ENCODE peak calls at places on chromosome 11, in six cellular contexts. U is Calu3; D is NCI-H1105 treated with DMSO at 0.1 percent for 48 hours; F is T-helper 2 cell; O is NCI-H748 treated with DMSO at 0.1 percent for 48 hours; P is stimulated activated CD4-positive, alpha-beta T cell treated with anti-CD3 and anti-CD28 coated beads, Interleukin-2, amount 100 ng/mL, for 4 hours. E is an unnamed sample.
A peak's percentile ranks its signal among the peaks of the same experiment; 100 is the strongest.

GRCh38 chr11:65658174-65659021 is 4.3 kb downstream of the RELA start:
- DNase-seq in U (no peak), D (no peak), F (no peak), O (no peak), P (no peak), E (no peak)

GRCh38 chr11:122340607-122341006 is 224.6 kb upstream of the BLID start:
- DNase-seq in U (no peak), D (no peak), F (no peak), O (no peak), P (no peak), E (no peak)

GRCh38 chr11:72308226-72309073 is 64.5 kb upstream of the PHOX2A start:
- DNase-seq in U (no peak), D (peak; percentile 100), F (no peak), O (peak; percentile 98), P (no peak), E (no peak)

GRCh38 chr11:63985812-63986155 is 454 bp upstream of the OTUB1 start:
- DNase-seq in U (peak; percentile 37), D (peak; percentile 57), F (peak; percentile 50), O (no peak), P (peak; percentile 47), E (no peak)

GRCh38 chr11:17733261-17733660 is 1.3 kb upstream of the KCNC1 start:
- DNase-seq in U (no peak), D (no peak), F (no peak), O (no peak), P (no peak), E (no peak)

GRCh38 chr11:128490092-128490491 is 97.3 kb downstream of the ETS1 start:
- DNase-seq in U (no peak), D (no peak), F (no peak), O (no peak), P (no peak), E (no peak)

GRCh38 chr11:18209058-18209457 is 27.5 kb downstream of the SAA4 start:
- DNase-seq in U (no peak), D (no peak), F (no peak), O (no peak), P (no peak), E (no peak)

GRCh38 chr11:75536786-75537629 is 11.3 kb upstream of the GDPD5 start:
- DNase-seq in U (peak; percentile 69), D (no peak), F (no peak), O (no peak), P (no peak), E (no peak)

GRCh38 chr11:84383571-84383970 is 1097.4 kb upstream of the CCDC90B start:
- DNase-seq in U (no peak), D (no peak), F (no peak), O (no peak), P (no peak), E (no peak)

GRCh38 chr11:17343907-17344306 is 7.7 kb upstream of the NCR3LG1 start:
- DNase-seq in U (no peak), D (no peak), F (no peak), O (no peak), P (peak; percentile 33), E (no peak)

GRCh38 chr11:86938900-86939880 is 16.0 kb downstream of the FZD4 start:
- DNase-seq in U (no peak), D (peak; percentile 53), F (no peak), O (peak; percentile 15), P (no peak), E (peak; percentile 75)

GRCh38 chr11:10856689-10857603 is 907 bp downstream of the ZBED5 start:
- DNase-seq in U (peak; percentile 42), D (peak; percentile 57), F (no peak), O (peak; percentile 40), P (no peak), E (peak; percentile 60)

GRCh38 chr11:33451364-33451763 is 194.2 kb downstream of the HIPK3 start:
- DNase-seq in U (no peak), D (no peak), F (no peak), O (peak; percentile 49), P (no peak), E (no peak)